ENCODE peak calls at places on chromosome 6, in six cellular contexts. B is GM12865, N is foreskin fibroblast, Z is stomach, T is AML-193, G is fibroblast of pulmonary artery. M is an unnamed sample.

GRCh38 chr6:63792846-63793245 is 157.2 kb downstream of the PHF3 start:
- DNase-seq in T (no peak), G (no peak), Z (no peak), N (no peak), B (no peak), M (no peak)

GRCh38 chr6:109358204-109358603 is 24.1 kb downstream of the CD164 start:
- DNase-seq in G (no peak), T (no peak), B (no peak), Z (no peak), N (no peak), M (no peak)

GRCh38 chr6:43149260-43149659 is 21.8 kb upstream of the SRF start:
- DNase-seq in G (no peak), T (no peak), B (no peak), Z (no peak), N (no peak), M (no peak)

GRCh38 chr6:155418017-155418749 is 37.5 kb downstream of the NOX3 start:
- DNase-seq in B (peak), G (peak), N (peak), Z (no peak), T (peak), M (peak)

GRCh38 chr6:36666726-36667591 is 11.6 kb upstream of the CDKN1A start:
- DNase-seq in B (peak), G (peak), Z (peak), T (peak), N (peak), M (peak)

GRCh38 chr6:54419885-54420284 is 111.6 kb downstream of the TINAG start:
- DNase-seq in Z (no peak), B (no peak), N (peak), G (peak), T (no peak), M (no peak)

GRCh38 chr6:40348591-40348990 is 238.6 kb downstream of the LRFN2 start:
- DNase-seq in T (no peak), Z (no peak), B (no peak), N (no peak), G (no peak), M (no peak)

GRCh38 chr6:109961666-109962065 is 16.4 kb upstream of the GPR6 start:
- DNase-seq in Z (no peak), T (no peak), B (no peak), N (peak), G (peak), M (no peak)

GRCh38 chr6:52574709-52575489 is 2.0 kb downstream of the TRAM2 start:
- DNase-seq in B (peak), T (peak), Z (peak), N (peak), G (peak), M (no peak)

GRCh38 chr6:168219804-168220203 is 99.8 kb downstream of the DACT2 start:
- DNase-seq in Z (no peak), N (no peak), B (no peak), G (no peak), T (no peak), M (no peak)

GRCh38 chr6:1820165-1820564 is 210.4 kb downstream of the FOXC1 start:
- DNase-seq in T (no peak), N (peak), G (peak), Z (no peak), B (no peak), M (no peak)

GRCh38 chr6:31352497-31353368 is 4.2 kb downstream of the HLA-B start:
- DNase-seq in B (peak), G (no peak), Z (no peak), T (no peak), N (no peak), M (no peak)

GRCh38 chr6:54710430-54710829 is 136.1 kb upstream of the FAM83B start:
- DNase-seq in N (no peak), Z (no peak), G (no peak), T (no peak), B (no peak), M (no peak)

GRCh38 chr6:105326216-105326615 is 76.7 kb downstream of the PREP start:
- DNase-seq in Z (peak), B (no peak), N (peak), T (no peak), G (peak), M (peak)

GRCh38 chr6:53015486-53015885 is 20.4 kb upstream of the GSTA4 start:
- DNase-seq in N (no peak), Z (no peak), T (no peak), G (no peak), B (no peak), M (no peak)

GRCh38 chr6:42315991-42316378 is 98.3 kb upstream of the MRPS10 start:
- DNase-seq in Z (no peak), B (peak), T (no peak), N (peak), G (peak), M (no peak)

GRCh38 chr6:12369781-12370262 is 79.7 kb downstream of the EDN1 start:
- DNase-seq in N (peak), G (no peak), B (peak), T (peak), Z (no peak), M (no peak)

GRCh38 chr6:147285087-147285855 is 81.1 kb downstream of the STXBP5 start:
- DNase-seq in N (peak), Z (no peak), T (peak), G (peak), B (peak), M (peak)

GRCh38 chr6:107491791-107492674 is 2.1 kb downstream of the SOBP start:
- DNase-seq in T (no peak), B (no peak), G (peak), N (peak), Z (no peak), M (peak)

GRCh38 chr6:157456524-157456829 is 75.5 kb downstream of the ZDHHC14 start:
- DNase-seq in T (no peak), B (peak), N (no peak), G (no peak), Z (no peak), M (no peak)

GRCh38 chr6:47836639-47837038 is 54.8 kb downstream of the OPN5 start:
- DNase-seq in Z (no peak), G (no peak), B (peak), N (no peak), T (no peak), M (no peak)

GRCh38 chr6:36985384-36985962 is 523 bp downstream of the MTCH1 start:
- DNase-seq in B (peak), G (no peak), T (no peak), Z (no peak), N (no peak), M (no peak)

GRCh38 chr6:23823421-23823820 is 302.6 kb upstream of the NRSN1 start:
- DNase-seq in B (no peak), G (no peak), Z (no peak), T (no peak), N (no peak), M (no peak)

GRCh38 chr6:170073846-170074245 is 217.0 kb downstream of the DLL1 start:
- DNase-seq in N (no peak), T (no peak), Z (no peak), B (no peak), G (no peak), M (no peak)

GRCh38 chr6:151067684-151068596 is 171.8 kb upstream of the AKAP12 start:
- DNase-seq in N (peak), Z (peak), B (no peak), T (no peak), G (peak), M (peak)

GRCh38 chr6:168095741-168096250 is 16.8 kb upstream of the FRMD1 start:
- DNase-seq in G (no peak), N (no peak), Z (no peak), T (no peak), B (no peak), M (no peak)

GRCh38 chr6:52063584-52064400 is 23.6 kb downstream of the PKHD1 start:
- DNase-seq in T (peak), Z (peak), B (peak), G (peak), N (peak), M (peak)

GRCh38 chr6:42221546-42221945 is 3.9 kb upstream of the MRPS10 start:
- DNase-seq in T (no peak), G (no peak), Z (no peak), B (no peak), N (no peak), M (no peak)

GRCh38 chr6:2542858-2543218 is 207.9 kb downstream of the MYLK4 start:
- DNase-seq in N (peak), G (peak), Z (no peak), B (peak), T (peak), M (no peak)

GRCh38 chr6:121748376-121748775 is 312.9 kb downstream of the GJA1 start:
- DNase-seq in Z (no peak), T (no peak), B (no peak), G (peak), N (peak), M (no peak)

GRCh38 chr6:70221025-70221714 is 81.7 kb downstream of the COL9A1 start:
- DNase-seq in G (peak), Z (no peak), N (peak), T (peak), B (peak), M (peak)

GRCh38 chr6:35811699-35811995 is 6.5 kb downstream of the LHFPL5 start:
- DNase-seq in G (no peak), T (no peak), N (no peak), Z (no peak), B (no peak), M (no peak)

GRCh38 chr6:163387317-163387716 is 27.2 kb upstream of the QKI start:
- DNase-seq in B (no peak), T (no peak), G (peak), N (peak), Z (no peak), M (no peak)

GRCh38 chr6:66558189-66558588 is 851.2 kb upstream of the EYS start:
- DNase-seq in G (no peak), B (peak), T (peak), Z (no peak), N (no peak), M (no peak)